ENCODE peak calls at places on chromosomes 6 and 20, in six cellular contexts. One of them, this sample, is unnamed.

GRCh38 chr6:6893701-6894100 is 214.1 kb upstream of the RREB1 start:
- DNase-seq in fibroblast of lung: peak
- DNase-seq in pancreas: no peak
- DNase-seq in hepatocyte: no peak
- DNase-seq in IMR-90: no peak
- DNase-seq in GM23338: no peak
- DNase-seq in this sample: no peak

GRCh38 chr6:142187209-142187608 is 40.1 kb downstream of the VTA1 start:
- DNase-seq in fibroblast of lung: peak
- DNase-seq in pancreas: no peak
- DNase-seq in hepatocyte: peak
- DNase-seq in IMR-90: peak
- DNase-seq in GM23338: no peak
- DNase-seq in this sample: no peak

GRCh38 chr20:12057778-12058177 is 140.1 kb downstream of the BTBD3 start:
- DNase-seq in fibroblast of lung: no peak
- DNase-seq in pancreas: no peak
- DNase-seq in hepatocyte: no peak
- DNase-seq in IMR-90: no peak
- DNase-seq in GM23338: peak
- DNase-seq in this sample: no peak

GRCh38 chr6:160010067-160010466 is 41.2 kb downstream of the IGF2R start:
- DNase-seq in fibroblast of lung: peak
- DNase-seq in pancreas: no peak
- DNase-seq in hepatocyte: no peak
- DNase-seq in IMR-90: peak
- DNase-seq in GM23338: no peak
- DNase-seq in this sample: peak

GRCh38 chr20:9531581-9531980 is 17.2 kb downstream of the LAMP5 start:
- DNase-seq in fibroblast of lung: no peak
- DNase-seq in pancreas: no peak
- DNase-seq in hepatocyte: no peak
- DNase-seq in IMR-90: no peak
- DNase-seq in GM23338: no peak
- DNase-seq in this sample: no peak

GRCh38 chr20:1125266-1125665 is 6.9 kb downstream of the PSMF1 start:
- DNase-seq in fibroblast of lung: no peak
- DNase-seq in pancreas: no peak
- DNase-seq in hepatocyte: no peak
- DNase-seq in IMR-90: no peak
- DNase-seq in GM23338: no peak
- DNase-seq in this sample: no peak

GRCh38 chr20:42484335-42484734 is 705.4 kb downstream of the PTPRT start:
- DNase-seq in fibroblast of lung: peak
- DNase-seq in pancreas: no peak
- DNase-seq in hepatocyte: peak
- DNase-seq in IMR-90: no peak
- DNase-seq in GM23338: no peak
- DNase-seq in this sample: no peak

GRCh38 chr6:20438462-20439070 is 36.9 kb downstream of the E2F3 start:
- DNase-seq in fibroblast of lung: no peak
- DNase-seq in pancreas: no peak
- DNase-seq in hepatocyte: no peak
- DNase-seq in IMR-90: no peak
- DNase-seq in GM23338: no peak
- DNase-seq in this sample: no peak

GRCh38 chr6:1191141-1191630 is 120.7 kb upstream of the FOXQ1 start:
- DNase-seq in fibroblast of lung: no peak
- DNase-seq in pancreas: no peak
- DNase-seq in hepatocyte: no peak
- DNase-seq in IMR-90: no peak
- DNase-seq in GM23338: no peak
- DNase-seq in this sample: no peak
- TF ChIP-seq CTCF in fibroblast of lung: no peak
- TF ChIP-seq CTCF in pancreas: no peak
- TF ChIP-seq CTCF in hepatocyte: no peak
- TF ChIP-seq CTCF in IMR-90: no peak
- TF ChIP-seq CTCF in GM23338: no peak
- TF ChIP-seq CTCF in this sample: no peak

GRCh38 chr20:51812861-51813260 is 10.5 kb upstream of the SALL4 start:
- DNase-seq in fibroblast of lung: no peak
- DNase-seq in pancreas: no peak
- DNase-seq in hepatocyte: no peak
- DNase-seq in IMR-90: no peak
- DNase-seq in GM23338: no peak
- DNase-seq in this sample: no peak

GRCh38 chr20:51815383-51816076 is 13.2 kb upstream of the SALL4 start:
- DNase-seq in fibroblast of lung: no peak
- DNase-seq in pancreas: no peak
- DNase-seq in hepatocyte: no peak
- DNase-seq in IMR-90: no peak
- DNase-seq in GM23338: no peak
- DNase-seq in this sample: no peak

DNA sequence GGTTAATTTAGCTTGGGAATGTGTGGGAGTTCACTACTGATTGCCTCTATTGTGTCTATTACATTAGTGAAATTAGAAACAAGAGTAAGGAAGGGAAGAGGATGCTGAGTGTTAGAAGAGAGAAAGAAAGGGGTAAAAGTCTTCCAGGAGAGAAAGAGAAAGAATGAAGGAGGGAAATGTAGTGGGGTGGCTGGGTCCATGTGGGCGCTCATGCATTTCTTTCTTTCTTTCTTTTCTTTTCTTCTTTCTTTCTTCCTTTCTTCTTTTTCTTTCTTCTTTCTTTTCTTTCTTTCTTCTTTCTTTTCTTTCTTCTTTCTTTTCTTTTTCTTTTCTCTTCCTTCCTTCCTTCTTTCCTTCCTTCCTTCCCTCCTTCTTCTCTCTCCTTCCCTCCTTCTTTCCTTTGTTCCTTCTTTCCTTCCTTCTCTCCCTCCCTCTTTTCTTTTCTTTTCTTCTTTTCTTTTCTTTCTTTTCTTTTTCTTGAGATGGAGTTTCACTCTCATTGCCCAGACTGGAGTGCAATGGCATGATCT is 16.2 kb upstream of the SALL4 start:
- DNase-seq in fibroblast of lung: no peak
- DNase-seq in pancreas: no peak
- DNase-seq in hepatocyte: no peak
- DNase-seq in IMR-90: no peak
- DNase-seq in GM23338: no peak
- DNase-seq in this sample: no peak
- TF ChIP-seq CTCF in fibroblast of lung: no peak
- TF ChIP-seq CTCF in pancreas: no peak
- TF ChIP-seq CTCF in hepatocyte: no peak
- TF ChIP-seq CTCF in IMR-90: no peak
- TF ChIP-seq CTCF in GM23338: no peak
- TF ChIP-seq CTCF in this sample: no peak

GRCh38 chr6:49570474-49571079 is 20.1 kb downstream of the C6orf141 start:
- DNase-seq in fibroblast of lung: peak
- DNase-seq in pancreas: no peak
- DNase-seq in hepatocyte: no peak
- DNase-seq in IMR-90: peak
- DNase-seq in GM23338: no peak
- DNase-seq in this sample: peak
- TF ChIP-seq CTCF in fibroblast of lung: peak
- TF ChIP-seq CTCF in pancreas: no peak
- TF ChIP-seq CTCF in hepatocyte: peak
- TF ChIP-seq CTCF in IMR-90: peak
- TF ChIP-seq CTCF in GM23338: no peak
- TF ChIP-seq CTCF in this sample: peak

GRCh38 chr20:51017313-51017712 is 5.6 kb downstream of the KCNG1 start:
- DNase-seq in fibroblast of lung: no peak
- DNase-seq in pancreas: no peak
- DNase-seq in hepatocyte: no peak
- DNase-seq in IMR-90: no peak
- DNase-seq in GM23338: no peak
- DNase-seq in this sample: no peak

GRCh38 chr20:51012357-51012756 is 10.6 kb downstream of the KCNG1 start:
- DNase-seq in fibroblast of lung: no peak
- DNase-seq in pancreas: no peak
- DNase-seq in hepatocyte: no peak
- DNase-seq in IMR-90: no peak
- DNase-seq in GM23338: no peak
- DNase-seq in this sample: no peak

GRCh38 chr20:51016521-51016920 is 6.4 kb downstream of the KCNG1 start:
- DNase-seq in fibroblast of lung: no peak
- DNase-seq in pancreas: no peak
- DNase-seq in hepatocyte: no peak
- DNase-seq in IMR-90: no peak
- DNase-seq in GM23338: no peak
- DNase-seq in this sample: no peak

GRCh38 chr20:51013577-51014330 is 9.2 kb downstream of the KCNG1 start:
- DNase-seq in fibroblast of lung: no peak
- DNase-seq in pancreas: no peak
- DNase-seq in hepatocyte: peak
- DNase-seq in IMR-90: no peak
- DNase-seq in GM23338: no peak
- DNase-seq in this sample: no peak

DNA sequence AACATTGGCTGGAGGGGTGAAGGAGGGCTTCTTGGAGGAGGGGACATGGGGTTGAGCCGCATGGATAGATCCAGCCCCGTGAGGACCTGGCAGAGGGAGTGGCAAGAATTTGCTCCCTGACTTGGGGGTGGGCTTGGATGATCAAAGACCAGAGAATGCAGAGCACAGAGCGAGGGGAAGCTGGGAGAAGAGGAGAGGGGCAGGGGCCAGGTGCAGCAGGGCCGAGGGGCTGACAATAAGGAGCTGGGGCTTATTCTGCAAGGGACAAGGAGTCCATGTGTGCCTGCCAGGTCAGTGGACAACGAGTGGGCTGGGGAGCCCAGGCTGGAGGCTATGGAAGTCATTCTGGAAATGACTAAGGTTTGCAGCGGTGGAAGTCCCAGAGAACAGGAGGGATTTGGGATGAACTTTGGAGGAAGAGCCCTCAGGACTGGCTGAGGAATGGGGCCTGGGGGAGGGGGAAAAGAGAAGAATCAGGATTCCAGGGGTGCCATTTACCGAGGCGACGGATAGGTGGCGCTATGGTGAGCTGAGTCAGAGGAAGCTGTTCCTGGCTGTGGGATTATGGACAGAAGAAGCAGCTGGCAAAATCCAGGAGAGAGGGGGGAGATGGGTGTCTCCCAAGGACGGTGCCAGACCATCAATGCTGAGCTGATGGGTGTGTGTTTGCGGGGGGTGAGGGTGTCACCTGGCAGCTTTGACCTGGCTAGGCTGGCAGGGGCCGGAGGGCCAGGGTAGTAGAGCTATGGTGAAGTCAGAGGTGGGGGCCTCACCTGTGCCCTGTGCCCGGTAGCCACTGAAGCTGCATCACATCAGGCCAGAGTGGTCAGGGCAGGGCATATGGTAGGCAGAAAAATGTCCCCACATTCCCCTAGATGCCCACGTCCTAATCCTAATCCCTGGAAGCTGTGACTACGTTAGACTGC is 7.8 kb downstream of the KCNG1 start:
- DNase-seq in fibroblast of lung: peak
- DNase-seq in pancreas: peak
- DNase-seq in hepatocyte: peak
- DNase-seq in IMR-90: peak
- DNase-seq in GM23338: peak
- DNase-seq in this sample: peak
- TF ChIP-seq CTCF in fibroblast of lung: peak
- TF ChIP-seq CTCF in pancreas: peak
- TF ChIP-seq CTCF in hepatocyte: peak
- TF ChIP-seq CTCF in IMR-90: peak
- TF ChIP-seq CTCF in GM23338: peak
- TF ChIP-seq CTCF in this sample: peak

GRCh38 chr20:16580596-16580995 is 7.3 kb upstream of the KIF16B start:
- DNase-seq in fibroblast of lung: no peak
- DNase-seq in pancreas: no peak
- DNase-seq in hepatocyte: no peak
- DNase-seq in IMR-90: no peak
- DNase-seq in GM23338: no peak
- DNase-seq in this sample: no peak
- TF ChIP-seq CTCF in fibroblast of lung: no peak
- TF ChIP-seq CTCF in pancreas: no peak
- TF ChIP-seq CTCF in hepatocyte: no peak
- TF ChIP-seq CTCF in IMR-90: no peak
- TF ChIP-seq CTCF in GM23338: no peak
- TF ChIP-seq CTCF in this sample: no peak

GRCh38 chr20:41078329-41078728 is 49.7 kb downstream of the TOP1 start:
- DNase-seq in fibroblast of lung: peak
- DNase-seq in pancreas: no peak
- DNase-seq in hepatocyte: peak
- DNase-seq in IMR-90: peak
- DNase-seq in GM23338: peak
- DNase-seq in this sample: peak
- TF ChIP-seq CTCF in fibroblast of lung: peak
- TF ChIP-seq CTCF in pancreas: no peak
- TF ChIP-seq CTCF in hepatocyte: peak
- TF ChIP-seq CTCF in IMR-90: peak
- TF ChIP-seq CTCF in GM23338: peak
- TF ChIP-seq CTCF in this sample: peak

DNA sequence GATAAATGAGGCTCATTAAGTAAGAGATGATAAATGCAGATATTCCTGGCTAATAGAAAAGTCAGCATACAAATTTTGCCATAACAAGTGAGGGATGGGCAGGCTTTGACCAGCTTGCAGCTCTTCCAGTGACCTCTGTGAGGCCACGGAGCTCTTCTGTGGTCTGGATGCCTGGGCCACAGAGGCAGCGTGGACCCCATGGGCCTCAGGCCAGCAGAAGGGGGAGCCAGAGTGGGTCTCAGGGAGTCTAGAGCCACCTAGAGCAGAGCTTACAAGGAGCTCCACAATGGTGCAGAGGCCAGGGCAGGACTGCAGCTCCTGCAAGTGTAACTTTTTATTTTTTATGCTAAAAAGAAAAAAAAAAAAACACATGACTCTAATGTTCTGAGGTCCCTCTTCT is 165.1 kb downstream of the ARID1B start:
- DNase-seq in fibroblast of lung: no peak
- DNase-seq in pancreas: no peak
- DNase-seq in hepatocyte: no peak
- DNase-seq in IMR-90: no peak
- DNase-seq in GM23338: peak
- DNase-seq in this sample: no peak
- TF ChIP-seq CTCF in fibroblast of lung: no peak
- TF ChIP-seq CTCF in pancreas: no peak
- TF ChIP-seq CTCF in hepatocyte: no peak
- TF ChIP-seq CTCF in IMR-90: no peak
- TF ChIP-seq CTCF in GM23338: peak
- TF ChIP-seq CTCF in this sample: no peak

This sample was measured in HFFc6.